ENCODE peak calls at places on chromosome 19, in seven cellular contexts. One of them, this sample, is unnamed.

GRCh38 chr19:54179921-54180452 is 7.0 kb upstream of the TMC4 start:
- DNase-seq in AG04449: no peak
- DNase-seq in choroid plexus epithelial cell: peak
- DNase-seq in tibial artery: no peak
- DNase-seq in fibroblast of lung: peak
- DNase-seq in astrocyte of the spinal cord: peak
- DNase-seq in endothelial cell: peak
- DNase-seq in this sample: no peak

GRCh38 chr19:11881151-11881800 is 6.3 kb upstream of the ZNF69 start:
- DNase-seq in AG04449: no peak
- DNase-seq in choroid plexus epithelial cell: peak
- DNase-seq in tibial artery: peak
- DNase-seq in fibroblast of lung: peak
- DNase-seq in astrocyte of the spinal cord: peak
- DNase-seq in endothelial cell: peak
- DNase-seq in this sample: no peak

GRCh38 chr19:2613507-2614295 is 88.8 kb downstream of the GNG7 start:
- DNase-seq in AG04449: no peak
- DNase-seq in choroid plexus epithelial cell: peak
- DNase-seq in tibial artery: peak
- DNase-seq in fibroblast of lung: peak
- DNase-seq in astrocyte of the spinal cord: no peak
- DNase-seq in endothelial cell: peak
- DNase-seq in this sample: no peak

GRCh38 chr19:49110567-49110966 is 3.6 kb upstream of the LIN7B start:
- DNase-seq in AG04449: peak
- DNase-seq in choroid plexus epithelial cell: peak
- DNase-seq in tibial artery: no peak
- DNase-seq in fibroblast of lung: no peak
- DNase-seq in astrocyte of the spinal cord: peak
- DNase-seq in endothelial cell: no peak
- DNase-seq in this sample: no peak

GRCh38 chr19:51788029-51788428 is 6.9 kb upstream of the FPR3 start:
- DNase-seq in AG04449: no peak
- DNase-seq in choroid plexus epithelial cell: no peak
- DNase-seq in tibial artery: no peak
- DNase-seq in fibroblast of lung: no peak
- DNase-seq in astrocyte of the spinal cord: no peak
- DNase-seq in endothelial cell: no peak
- DNase-seq in this sample: no peak

GRCh38 chr19:5676711-5677110 is 3.6 kb downstream of the MICOS13 start:
- DNase-seq in AG04449: no peak
- DNase-seq in choroid plexus epithelial cell: no peak
- DNase-seq in tibial artery: no peak
- DNase-seq in fibroblast of lung: no peak
- DNase-seq in astrocyte of the spinal cord: no peak
- DNase-seq in endothelial cell: no peak
- DNase-seq in this sample: no peak

GRCh38 chr19:12156254-12157058 is at the start of gene ZNF625:
- DNase-seq in AG04449: peak
- DNase-seq in choroid plexus epithelial cell: peak
- DNase-seq in tibial artery: peak
- DNase-seq in fibroblast of lung: peak
- DNase-seq in astrocyte of the spinal cord: peak
- DNase-seq in endothelial cell: peak
- DNase-seq in this sample: peak

GRCh38 chr19:13629687-13630357 is 123.5 kb upstream of the CACNA1A start:
- DNase-seq in AG04449: peak
- DNase-seq in choroid plexus epithelial cell: peak
- DNase-seq in tibial artery: no peak
- DNase-seq in fibroblast of lung: peak
- DNase-seq in astrocyte of the spinal cord: peak
- DNase-seq in endothelial cell: no peak
- DNase-seq in this sample: no peak

GRCh38 chr19:49613374-49613773 is 22.4 kb downstream of the PRR12 start:
- DNase-seq in AG04449: no peak
- DNase-seq in choroid plexus epithelial cell: no peak
- DNase-seq in tibial artery: no peak
- DNase-seq in fibroblast of lung: peak
- DNase-seq in astrocyte of the spinal cord: no peak
- DNase-seq in endothelial cell: no peak
- DNase-seq in this sample: no peak

GRCh38 chr19:1490311-1491113 is at the start of gene PCSK4:
- DNase-seq in AG04449: peak
- DNase-seq in choroid plexus epithelial cell: peak
- DNase-seq in tibial artery: peak
- DNase-seq in fibroblast of lung: peak
- DNase-seq in astrocyte of the spinal cord: peak
- DNase-seq in endothelial cell: peak
- DNase-seq in this sample: peak
- TF ChIP-seq CTCF in AG04449: no peak
- TF ChIP-seq CTCF in choroid plexus epithelial cell: no peak
- TF ChIP-seq CTCF in tibial artery: no peak
- TF ChIP-seq CTCF in fibroblast of lung: no peak
- TF ChIP-seq CTCF in astrocyte of the spinal cord: no peak
- TF ChIP-seq CTCF in endothelial cell: no peak
- TF ChIP-seq CTCF in this sample: no peak

DNA sequence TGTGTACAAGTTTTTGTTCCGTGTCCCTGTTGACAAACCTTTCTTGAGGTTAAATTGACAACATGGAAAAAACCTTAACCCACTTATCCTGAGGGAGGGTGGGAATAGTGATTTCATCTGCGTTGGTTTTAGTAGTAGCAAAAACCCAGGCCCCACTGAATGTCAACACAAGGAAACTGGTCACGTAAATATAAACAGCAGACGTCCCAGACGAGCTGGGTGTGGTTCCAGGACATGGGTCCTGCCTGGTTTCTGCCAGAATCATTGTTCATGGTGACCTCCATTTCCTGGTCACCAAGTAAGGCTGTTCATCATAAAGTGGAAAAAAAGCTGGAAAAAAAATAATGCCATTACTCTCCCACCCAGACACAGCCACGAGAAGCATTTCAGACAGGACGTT is 16.9 kb upstream of the F2RL3 start:
- DNase-seq in AG04449: no peak
- DNase-seq in choroid plexus epithelial cell: no peak
- DNase-seq in tibial artery: no peak
- DNase-seq in fibroblast of lung: no peak
- DNase-seq in astrocyte of the spinal cord: no peak
- DNase-seq in endothelial cell: no peak
- DNase-seq in this sample: no peak
- TF ChIP-seq CTCF in AG04449: no peak
- TF ChIP-seq CTCF in choroid plexus epithelial cell: no peak
- TF ChIP-seq CTCF in tibial artery: no peak
- TF ChIP-seq CTCF in fibroblast of lung: no peak
- TF ChIP-seq CTCF in astrocyte of the spinal cord: no peak
- TF ChIP-seq CTCF in endothelial cell: no peak
- TF ChIP-seq CTCF in this sample: no peak

DNA sequence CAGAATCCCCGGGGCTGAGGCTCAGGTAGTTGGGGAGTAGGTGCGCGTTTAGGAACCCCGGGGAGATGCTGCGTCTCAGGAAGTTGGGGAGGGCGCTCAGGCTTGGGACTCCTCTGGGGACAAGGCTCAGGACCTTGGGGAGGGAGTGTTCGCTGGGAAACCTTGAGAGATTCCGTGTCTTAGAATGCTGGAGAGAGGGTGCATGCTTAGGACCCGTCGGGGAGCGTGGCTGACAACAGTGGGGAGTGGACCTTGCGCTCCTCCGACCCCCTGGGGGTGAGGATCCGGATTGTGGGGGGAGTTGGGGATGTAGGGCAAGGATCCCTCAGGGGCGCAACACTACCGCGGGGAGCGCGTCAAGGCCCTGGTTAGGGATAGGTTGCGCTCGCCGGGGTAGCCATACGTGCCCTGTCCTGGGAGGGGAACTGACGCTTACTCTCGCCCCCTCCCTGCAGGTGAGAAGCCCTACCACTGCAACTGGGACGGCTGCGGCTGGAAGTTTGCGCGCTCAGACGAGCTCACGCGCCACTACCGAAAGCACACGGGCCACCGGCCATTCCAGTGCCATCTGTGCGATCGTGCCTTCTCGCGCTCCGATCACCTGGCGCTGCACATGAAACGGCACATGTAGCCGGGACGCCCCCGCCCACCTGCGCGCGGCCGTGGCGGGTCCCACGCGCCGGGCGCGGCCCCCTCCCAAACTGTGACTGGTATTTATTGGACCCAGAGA is 1.9 kb downstream of the KLF2 start:
- DNase-seq in AG04449: no peak
- DNase-seq in choroid plexus epithelial cell: no peak
- DNase-seq in tibial artery: no peak
- DNase-seq in fibroblast of lung: no peak
- DNase-seq in astrocyte of the spinal cord: no peak
- DNase-seq in endothelial cell: no peak
- DNase-seq in this sample: no peak
- TF ChIP-seq CTCF in AG04449: no peak
- TF ChIP-seq CTCF in choroid plexus epithelial cell: no peak
- TF ChIP-seq CTCF in tibial artery: no peak
- TF ChIP-seq CTCF in fibroblast of lung: no peak
- TF ChIP-seq CTCF in astrocyte of the spinal cord: no peak
- TF ChIP-seq CTCF in endothelial cell: no peak
- TF ChIP-seq CTCF in this sample: no peak

GRCh38 chr19:18340990-18341868 is 831 bp downstream of the PGPEP1 start:
- DNase-seq in AG04449: no peak
- DNase-seq in choroid plexus epithelial cell: peak
- DNase-seq in tibial artery: peak
- DNase-seq in fibroblast of lung: no peak
- DNase-seq in astrocyte of the spinal cord: peak
- DNase-seq in endothelial cell: no peak
- DNase-seq in this sample: no peak
- TF ChIP-seq CTCF in AG04449: no peak
- TF ChIP-seq CTCF in choroid plexus epithelial cell: no peak
- TF ChIP-seq CTCF in tibial artery: no peak
- TF ChIP-seq CTCF in fibroblast of lung: no peak
- TF ChIP-seq CTCF in astrocyte of the spinal cord: no peak
- TF ChIP-seq CTCF in endothelial cell: no peak
- TF ChIP-seq CTCF in this sample: no peak

GRCh38 chr19:43619262-43620060 is at the start of gene ZNF428:
- DNase-seq in AG04449: no peak
- DNase-seq in choroid plexus epithelial cell: peak
- DNase-seq in tibial artery: peak
- DNase-seq in fibroblast of lung: peak
- DNase-seq in astrocyte of the spinal cord: peak
- DNase-seq in endothelial cell: peak
- DNase-seq in this sample: peak
- TF ChIP-seq CTCF in AG04449: no peak
- TF ChIP-seq CTCF in choroid plexus epithelial cell: no peak
- TF ChIP-seq CTCF in tibial artery: no peak
- TF ChIP-seq CTCF in fibroblast of lung: no peak
- TF ChIP-seq CTCF in astrocyte of the spinal cord: no peak
- TF ChIP-seq CTCF in endothelial cell: no peak
- TF ChIP-seq CTCF in this sample: no peak

DNA sequence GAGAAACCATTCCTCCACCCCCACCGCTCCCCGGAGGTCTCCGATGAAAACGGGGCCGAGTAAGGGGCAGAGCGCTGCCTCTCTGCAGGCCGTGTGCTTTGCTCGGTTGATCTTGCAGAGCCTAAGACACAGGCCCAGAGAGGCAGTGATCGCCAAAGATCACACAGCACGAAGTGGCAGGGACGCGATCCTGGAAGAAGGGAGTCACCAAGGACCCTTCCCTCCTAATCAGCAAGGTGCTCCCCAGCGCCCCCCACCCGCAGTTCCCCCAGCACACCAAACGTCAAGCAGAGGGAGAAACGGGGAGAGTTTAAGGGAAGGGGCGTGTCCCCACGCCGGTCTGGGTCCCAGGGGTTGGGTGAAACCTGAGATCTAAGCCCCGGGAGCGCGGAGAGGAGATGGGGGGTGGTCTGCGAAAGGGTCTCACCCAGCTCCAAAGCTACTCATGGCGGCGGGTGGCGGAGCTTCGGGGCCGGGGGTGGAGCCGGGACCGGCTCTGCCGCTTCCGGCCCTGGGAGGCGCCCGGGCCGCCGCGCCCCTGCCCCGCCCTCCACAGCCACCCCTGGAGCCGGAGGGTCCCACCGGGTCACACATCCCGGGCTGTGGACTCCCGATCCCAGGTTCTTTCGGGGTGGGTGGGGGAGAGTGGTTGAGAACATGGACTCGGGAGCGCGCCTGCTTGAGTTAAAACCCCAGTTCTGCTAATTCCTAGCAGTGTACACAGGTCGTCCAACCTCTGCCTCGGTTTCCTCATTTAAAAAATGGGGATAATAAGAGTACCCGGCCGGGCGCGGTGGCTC is at the start of gene EML2:
- DNase-seq in AG04449: no peak
- DNase-seq in choroid plexus epithelial cell: peak
- DNase-seq in tibial artery: peak
- DNase-seq in fibroblast of lung: no peak
- DNase-seq in astrocyte of the spinal cord: peak
- DNase-seq in endothelial cell: peak
- DNase-seq in this sample: no peak
- TF ChIP-seq CTCF in AG04449: peak
- TF ChIP-seq CTCF in choroid plexus epithelial cell: peak
- TF ChIP-seq CTCF in tibial artery: no peak
- TF ChIP-seq CTCF in fibroblast of lung: peak
- TF ChIP-seq CTCF in astrocyte of the spinal cord: peak
- TF ChIP-seq CTCF in endothelial cell: no peak
- TF ChIP-seq CTCF in this sample: peak

GRCh38 chr19:41161903-41162302 is 31.1 kb upstream of the CYP2S1 start:
- DNase-seq in AG04449: no peak
- DNase-seq in choroid plexus epithelial cell: no peak
- DNase-seq in tibial artery: no peak
- DNase-seq in fibroblast of lung: no peak
- DNase-seq in astrocyte of the spinal cord: no peak
- DNase-seq in endothelial cell: no peak
- DNase-seq in this sample: no peak
- TF ChIP-seq CTCF in AG04449: no peak
- TF ChIP-seq CTCF in choroid plexus epithelial cell: peak
- TF ChIP-seq CTCF in tibial artery: no peak
- TF ChIP-seq CTCF in fibroblast of lung: no peak
- TF ChIP-seq CTCF in astrocyte of the spinal cord: peak
- TF ChIP-seq CTCF in endothelial cell: no peak
- TF ChIP-seq CTCF in this sample: no peak

GRCh38 chr19:55777528-55777927 is 8.6 kb downstream of the RFPL4AL1 start:
- DNase-seq in AG04449: no peak
- DNase-seq in choroid plexus epithelial cell: no peak
- DNase-seq in tibial artery: no peak
- DNase-seq in fibroblast of lung: no peak
- DNase-seq in astrocyte of the spinal cord: no peak
- DNase-seq in endothelial cell: no peak
- DNase-seq in this sample: no peak
- TF ChIP-seq CTCF in AG04449: no peak
- TF ChIP-seq CTCF in choroid plexus epithelial cell: no peak
- TF ChIP-seq CTCF in tibial artery: no peak
- TF ChIP-seq CTCF in fibroblast of lung: no peak
- TF ChIP-seq CTCF in astrocyte of the spinal cord: no peak
- TF ChIP-seq CTCF in endothelial cell: no peak
- TF ChIP-seq CTCF in this sample: no peak

This sample was measured in AG09319.